ENCODE peak calls at places on chromosomes 11 and 22, in four cellular contexts. J is K562, I is HCT116, F is HepG2. R is an unnamed sample.

GRCh38 chr11:64787526-64788320 is 9.4 kb upstream of the SF1 start:
- DNase-seq in J (peak; percentile 85), F (peak; percentile 41), I (no peak), R (peak; percentile 27)

GRCh38 chr11:48066881-48067800 is 86.8 kb downstream of the PTPRJ start:
- DNase-seq in J (no peak), I (no peak), F (no peak), R (no peak)

GRCh38 chr22:50699754-50700386 is 27.2 kb downstream of the SHANK3 start:
- DNase-seq in J (peak; percentile 19), F (peak; percentile 60), I (no peak), R (no peak)

GRCh38 chr11:45390407-45390806 is 104.3 kb upstream of the SYT13 start:
- DNase-seq in I (no peak), J (no peak), F (peak; percentile 49), R (no peak)

GRCh38 chr22:38284042-38284402 is 11.2 kb upstream of the TMEM184B start:
- DNase-seq in J (no peak), I (no peak), F (peak; percentile 65), R (no peak)

GRCh38 chr22:41822289-41823057 is 10.4 kb upstream of the SREBF2 start:
- DNase-seq in F (peak; percentile 62), J (peak; percentile 62), I (peak; percentile 62), R (peak; percentile 33)

GRCh38 chr22:44584256-44584902 is 86.3 kb upstream of the RTL6 start:
- DNase-seq in J (no peak), I (no peak), F (no peak), R (no peak)

GRCh38 chr11:86743223-86744118 is 56.9 kb upstream of the PRSS23 start:
- DNase-seq in I (peak; percentile 95), F (peak; percentile 57), J (peak; percentile 89), R (peak; percentile 97)

GRCh38 chr11:113505541-113506375 is 30.6 kb upstream of the DRD2 start:
- DNase-seq in J (no peak), I (peak; percentile 22), F (peak; percentile 55), R (no peak)

GRCh38 chr11:65653229-65654225 is 9.2 kb downstream of the RELA start:
- DNase-seq in J (no peak), I (no peak), F (peak; percentile 88), R (no peak)

GRCh38 chr22:21051836-21052400 is 6.2 kb downstream of the LRRC74B start:
- DNase-seq in J (no peak), I (no peak), F (no peak), R (no peak)

GRCh38 chr11:64092119-64092760 is 56.5 kb downstream of the FLRT1 start:
- DNase-seq in J (peak; percentile 35), F (no peak), I (no peak), R (no peak)

GRCh38 chr11:11980200-11980599 is 28.2 kb downstream of the DKK3 start:
- DNase-seq in J (no peak), I (no peak), F (no peak), R (no peak)

GRCh38 chr11:6611092-6612007 is 666 bp downstream of the TAF10 start:
- DNase-seq in I (no peak), J (peak; percentile 45), F (no peak), R (no peak)

GRCh38 chr22:47152236-47152635 is 389.8 kb downstream of the TBC1D22A start:
- DNase-seq in I (no peak), J (no peak), F (no peak), R (no peak)

GRCh38 chr22:30586414-30586813 is 5.3 kb downstream of the PES1 start:
- DNase-seq in I (no peak), J (no peak), F (no peak), R (no peak)

GRCh38 chr11:80136991-80137390 is 696.2 kb upstream of the TENM4 start:
- DNase-seq in I (no peak), F (no peak), J (no peak), R (no peak)

GRCh38 chr11:96256604-96257003 is 86.4 kb downstream of the MAML2 start:
- DNase-seq in I (no peak), F (no peak), J (no peak), R (no peak)

GRCh38 chr22:40966683-40967082 is 15.5 kb downstream of the RBX1 start:
- DNase-seq in I (no peak), F (no peak), J (peak; percentile 37), R (no peak)

GRCh38 chr11:83816572-83817187 is 530.5 kb upstream of the CCDC90B start:
- DNase-seq in F (peak; percentile 9), J (peak; percentile 6), I (no peak), R (no peak)

GRCh38 chr11:11973361-11973800 is 35.0 kb downstream of the DKK3 start:
- DNase-seq in J (no peak), I (no peak), F (no peak), R (no peak)

GRCh38 chr11:9701799-9702198 is 37.9 kb downstream of the SWAP70 start:
- DNase-seq in F (no peak), J (no peak), I (no peak), R (no peak)

GRCh38 chr22:16989915-16990314 is 18.1 kb downstream of the GAB4 start:
- DNase-seq in I (no peak), J (no peak), F (no peak), R (no peak)

GRCh38 chr11:103091024-103091423 is 936 bp downstream of the DCUN1D5 start:
- DNase-seq in I (no peak), F (peak; percentile 12), J (peak; percentile 56), R (no peak)
- TF ChIP-seq TCF7L2 in I (no peak), F (no peak), J (no peak), R (no peak)

DNA sequence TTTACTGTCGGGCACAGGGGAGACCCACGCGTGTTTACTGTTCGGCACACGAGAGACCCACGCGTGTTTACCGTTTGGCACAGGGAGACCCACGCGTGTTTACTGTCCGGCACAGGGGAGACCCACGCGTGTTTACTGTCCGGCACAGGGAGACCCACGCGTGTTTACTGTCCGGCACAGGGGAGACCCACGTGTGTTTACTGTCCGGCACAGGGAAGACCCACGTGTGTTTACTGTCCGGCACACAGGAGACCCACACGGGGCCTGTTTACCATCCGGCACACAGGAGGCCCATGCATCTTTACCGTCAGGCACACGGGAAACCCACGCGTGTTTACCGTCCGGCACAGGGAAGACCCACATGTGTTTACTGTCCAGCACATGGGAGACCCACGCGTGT is 525.1 kb downstream of the BRD1 start:
- DNase-seq in I (no peak), F (no peak), J (no peak), R (no peak)
- H3K9me3 ChIP-seq in I (no peaks in the 10 kb centered on the region), F (no peaks in the 10 kb centered on the region), J (no peaks in the 10 kb centered on the region), R (no peaks in the 10 kb centered on the region)

GRCh38 chr11:75425422-75425821 is 7.6 kb downstream of the KLHL35 start:
- DNase-seq in I (no peak), F (no peak), J (peak; percentile 36), R (no peak)
- TF ChIP-seq CTCF in I (peak; percentile 60), F (peak; percentile 66), J (peak; percentile 50), R (peak; percentile 78)

DNA sequence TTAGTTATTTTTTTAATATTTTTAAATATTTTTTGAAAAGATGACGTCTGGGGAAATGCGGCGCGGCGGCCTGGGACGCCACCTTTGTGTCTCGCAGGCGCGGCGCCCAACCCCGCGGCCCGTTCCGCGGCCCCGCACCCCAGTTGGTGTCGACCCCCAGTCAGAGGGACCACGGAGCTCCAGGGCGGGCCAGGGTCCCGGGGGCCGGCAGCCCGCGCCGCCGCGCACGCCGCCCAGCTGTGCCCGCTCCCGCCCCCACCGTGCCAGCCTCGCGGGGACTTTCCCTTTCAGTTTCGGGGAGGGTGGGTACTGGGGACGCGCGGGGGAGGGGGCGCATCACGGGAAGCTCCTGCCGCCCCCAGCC is 1.6 kb downstream of the CCND1 start:
- DNase-seq in F (no peak), J (peak; percentile 14), I (no peak), R (no peak)
- TF ChIP-seq TCF7L2 in F (no peak), J (no peak), I (no peak), R (no peak)

GRCh38 chr11:50170115-50170514 is 137.4 kb downstream of the OR4C45 start:
- DNase-seq in F (no peak), I (no peak), J (no peak), R (no peak)
- H3K9me3 ChIP-seq in F (peaks cover 61% of the 10 kb centered on the region), I (no peaks in the 10 kb centered on the region), J (no peaks in the 10 kb centered on the region), R (no peaks in the 10 kb centered on the region)

GRCh38 chr11:43574949-43575915 is 105.3 kb upstream of the HSD17B12 start:
- DNase-seq in I (no peak), F (no peak), J (no peak), R (no peak)

GRCh38 chr11:43575931-43576833 is 104.4 kb upstream of the HSD17B12 start:
- DNase-seq in J (no peak), I (no peak), F (no peak), R (no peak)

GRCh38 chr11:43577566-43578264 is 102.8 kb upstream of the HSD17B12 start:
- DNase-seq in F (no peak), J (no peak), I (no peak), R (no peak)

GRCh38 chr11:43578346-43579170 is 102.0 kb upstream of the HSD17B12 start:
- DNase-seq in J (no peak), I (no peak), F (no peak), R (no peak)

DNA sequence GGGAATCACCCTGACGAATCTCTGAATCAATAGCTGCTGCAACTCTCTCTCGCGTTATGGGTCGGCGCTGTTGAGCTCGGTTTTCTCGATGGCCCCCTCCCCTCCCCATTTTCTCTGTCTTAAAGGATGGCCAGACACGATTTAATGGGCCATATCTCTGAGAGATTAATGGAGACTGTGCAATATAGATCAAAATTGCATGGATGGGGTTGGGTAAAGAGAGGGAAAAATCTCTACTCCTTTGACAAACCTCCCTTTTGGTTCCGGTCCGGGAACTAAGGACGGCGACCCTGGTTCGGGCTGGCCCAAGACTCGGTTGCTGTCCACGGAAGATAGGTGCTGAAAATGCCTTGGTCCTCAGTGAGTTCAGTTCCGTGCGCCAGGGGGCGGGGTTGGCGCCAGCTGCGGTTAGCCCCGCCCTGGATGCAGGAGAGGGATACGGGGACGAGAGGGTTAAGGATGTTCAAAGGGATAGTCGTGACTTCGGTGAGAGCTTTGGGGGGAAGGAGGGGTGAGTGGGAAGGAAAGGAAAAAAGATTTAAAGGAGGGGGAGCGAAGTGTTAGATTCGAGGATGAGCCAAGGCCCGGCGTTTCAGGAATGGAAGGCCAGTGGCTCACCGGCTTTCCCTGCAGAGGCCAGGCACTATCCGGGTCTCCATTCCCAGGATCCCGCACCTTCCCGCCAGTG is 103.6 kb upstream of the HSD17B12 start:
- DNase-seq in I (peak; percentile 12), J (peak; percentile 84), F (peak; percentile 32), R (no peak)
- TF ChIP-seq CTCF in I (peak; percentile 27), J (peak; percentile 53), F (peak; percentile 50), R (peak; percentile 46)

GRCh38 chr11:119759324-119759723 is 30.3 kb upstream of the NECTIN1 start:
- DNase-seq in J (peak; percentile 59), I (peak; percentile 24), F (no peak), R (no peak)
- TF ChIP-seq TCF7L2 in J (no peak), I (no peak), F (no peak), R (no peak)

R was measured in Panc1.